ENCODE peak calls at places on chromosomes 7 and 10, in eight cellular contexts. S is hypothalamus, X is left ventricle myocardium inferior, Q is HCT116, M is GM12878, C is EL, D is NCI-H510A, G is GM23248. Z is an unnamed sample.
A peak's percentile ranks its signal among the peaks of the same experiment; 100 is the strongest.

GRCh38 chr10:73253226-73253557 is 748 bp upstream of the MRPS16 start:
- DNase-seq in M (no peak), X (no peak), S (no peak), Q (no peak), G (peak; percentile 38), C (no peak), D (no peak), Z (peak; percentile 9)

GRCh38 chr10:132539894-132540293 is 2.3 kb downstream of the INPP5A start:
- DNase-seq in D (no peak), Q (no peak), G (peak; percentile 88), C (peak; percentile 73), X (no peak), M (no peak), S (no peak), Z (no peak)

GRCh38 chr10:105586451-105587098 is 945.5 kb downstream of the SORCS3 start:
- DNase-seq in X (no peak), Q (no peak), C (peak; percentile 57), D (no peak), S (no peak), M (no peak), G (no peak), Z (no peak)

GRCh38 chr10:15453462-15453861 is 82.4 kb upstream of the FAM171A1 start:
- DNase-seq in M (no peak), C (no peak), Q (no peak), G (no peak), S (no peak), X (no peak), D (no peak), Z (no peak)

GRCh38 chr7:98399462-98399861 is 1.4 kb downstream of the BAIAP2L1 start:
- DNase-seq in D (no peak), X (no peak), Q (no peak), C (no peak), M (no peak), S (no peak), G (peak; percentile 53), Z (no peak)

GRCh38 chr7:90383422-90383821 is 19.8 kb upstream of the CLDN12 start:
- DNase-seq in D (no peak), G (peak; percentile 73), C (peak; percentile 74), Q (no peak), M (no peak), S (no peak), X (no peak), Z (no peak)

GRCh38 chr7:24717694-24718320 is 39.5 kb downstream of the GSDME start:
- DNase-seq in S (no peak), D (no peak), X (no peak), G (no peak), Q (no peak), M (no peak), C (no peak), Z (no peak)

GRCh38 chr7:115009736-115010435 is 88.0 kb downstream of the MDFIC start:
- DNase-seq in S (no peak), M (no peak), Q (no peak), D (no peak), X (peak; percentile 28), G (peak; percentile 42), C (no peak), Z (no peak)

GRCh38 chr7:47654672-47655340 is 72.9 kb upstream of the TNS3 start:
- DNase-seq in C (no peak), X (no peak), G (peak; percentile 83), Q (no peak), S (no peak), D (no peak), M (no peak), Z (no peak)

GRCh38 chr7:135197343-135197742 is 14.0 kb downstream of the WDR91 start:
- DNase-seq in C (no peak), M (no peak), G (no peak), X (no peak), D (no peak), Q (no peak), S (no peak), Z (no peak)

GRCh38 chr10:13769926-13770325 is 183.2 kb downstream of the PRPF18 start:
- DNase-seq in M (no peak), Q (no peak), S (no peak), G (peak; percentile 58), X (no peak), D (no peak), C (peak; percentile 98), Z (no peak)

GRCh38 chr7:28125381-28126046 is 55.1 kb downstream of the JAZF1 start:
- DNase-seq in G (peak; percentile 38), S (no peak), D (no peak), C (no peak), Q (no peak), M (no peak), X (no peak), Z (no peak)

GRCh38 chr7:105178177-105178576 is 164.2 kb downstream of the KMT2E start:
- DNase-seq in S (no peak), M (no peak), X (no peak), D (no peak), C (no peak), Q (no peak), G (no peak), Z (no peak)

GRCh38 chr10:132458595-132459251 is 61.7 kb downstream of the PWWP2B start:
- DNase-seq in Q (no peak), X (no peak), M (no peak), D (no peak), G (peak; percentile 55), C (peak; percentile 35), S (peak; percentile 52), Z (peak; percentile 89)

GRCh38 chr10:125878957-125879835 is 1.9 kb downstream of the DHX32 start:
- DNase-seq in S (no peak), X (no peak), D (no peak), G (peak; percentile 91), M (no peak), C (peak; percentile 87), Q (peak; percentile 93), Z (no peak)

GRCh38 chr10:79381804-79382221 is 34.5 kb downstream of the PPIF start:
- DNase-seq in D (no peak), G (peak; percentile 93), M (no peak), C (peak; percentile 98), S (no peak), X (peak; percentile 64), Q (no peak), Z (peak; percentile 63)

GRCh38 chr10:132612571-132613504 is 75.3 kb downstream of the INPP5A start:
- DNase-seq in Q (no peak), G (no peak), C (no peak), X (no peak), D (no peak), M (no peak), S (no peak), Z (no peak)

GRCh38 chr10:132206806-132207535 is 20.2 kb downstream of the DPYSL4 start:
- DNase-seq in M (no peak), D (no peak), S (no peak), G (no peak), X (no peak), Q (no peak), C (no peak), Z (no peak)

GRCh38 chr10:69949770-69950169 is 102.9 kb upstream of the MACROH2A2 start:
- DNase-seq in C (no peak), M (no peak), D (no peak), X (no peak), S (no peak), G (no peak), Q (no peak), Z (no peak)

GRCh38 chr7:68892211-68892610 is 706.1 kb upstream of the AUTS2 start:
- DNase-seq in G (peak; percentile 0), C (no peak), Q (no peak), D (no peak), M (no peak), X (no peak), S (no peak), Z (no peak)

GRCh38 chr7:117281562-117281961 is 41.3 kb downstream of the WNT2 start:
- DNase-seq in D (no peak), X (no peak), C (no peak), G (peak; percentile 30), Q (no peak), S (no peak), M (no peak), Z (no peak)

GRCh38 chr10:11104772-11105675 is 87.4 kb downstream of the CELF2 start:
- DNase-seq in G (no peak), Q (no peak), C (no peak), S (no peak), D (no peak), X (no peak), M (no peak), Z (no peak)

GRCh38 chr10:5943536-5943935 is 33.8 kb downstream of the IL15RA start:
- DNase-seq in G (peak; percentile 91), D (no peak), X (peak; percentile 73), Q (no peak), M (no peak), S (peak; percentile 25), C (peak; percentile 21), Z (peak; percentile 32)

GRCh38 chr7:137373507-137373906 is 30.0 kb upstream of the PTN start:
- DNase-seq in X (no peak), S (no peak), G (no peak), M (no peak), Q (no peak), D (no peak), C (no peak), Z (no peak)

GRCh38 chr10:71971769-71972555 is 7.8 kb downstream of the CHST3 start:
- DNase-seq in M (no peak), G (no peak), X (no peak), Q (no peak), S (no peak), C (no peak), D (no peak), Z (no peak)

GRCh38 chr7:121343302-121343701 is 14.5 kb downstream of the WNT16 start:
- DNase-seq in D (no peak), X (no peak), C (no peak), S (no peak), G (peak; percentile 22), M (no peak), Q (no peak), Z (no peak)

Z was measured in mucosa of descending colon.